ENCODE peak calls at places on chromosomes 13 and 19, in nine cellular contexts. F is prostate gland; P is neural progenitor cell; D is left lung; R is endodermal cell; Y is right lobe of liver; U is IMR-90; B is effector memory CD4-positive, alpha-beta T cell; I is PC-3. C is an unnamed sample.

GRCh38 chr13:110062077-110062776 is 244.7 kb downstream of the COL4A1 start:
- DNase-seq in U (peak; percentile 20), D (no peak), Y (peak; percentile 92), P (no peak), I (peak; percentile 26), R (no peak), B (no peak), F (no peak), C (peak; percentile 66)

GRCh38 chr19:8618751-8619150 is 8.2 kb upstream of the ADAMTS10 start:
- DNase-seq in P (no peak), Y (no peak), I (no peak), U (no peak), F (no peak), R (no peak), D (no peak), B (no peak), C (no peak)

GRCh38 chr13:42478531-42479156 is 95.3 kb upstream of the TNFSF11 start:
- DNase-seq in B (no peak), U (peak; percentile 7), I (peak; percentile 53), F (no peak), P (peak; percentile 27), R (peak; percentile 55), D (no peak), Y (no peak), C (no peak)

GRCh38 chr13:35923347-35923746 is 207.8 kb downstream of the DCLK1 start:
- DNase-seq in B (no peak), U (peak; percentile 68), D (no peak), F (no peak), I (peak; percentile 67), R (peak; percentile 75), P (no peak), Y (no peak), C (peak; percentile 58)

GRCh38 chr13:102183509-102184182 is 218.2 kb downstream of the FGF14 start:
- DNase-seq in P (no peak), B (no peak), U (no peak), F (no peak), Y (no peak), D (no peak), R (no peak), I (no peak), C (no peak)

GRCh38 chr19:30116984-30117555 is 175.0 kb downstream of the URI1 start:
- DNase-seq in Y (no peak), U (no peak), P (peak; percentile 27), F (no peak), I (no peak), R (no peak), B (no peak), D (no peak), C (no peak)

GRCh38 chr13:105037064-105037463 is 1498.4 kb downstream of the EFNB2 start:
- DNase-seq in Y (no peak), F (no peak), B (no peak), P (no peak), D (no peak), R (no peak), I (peak; percentile 23), U (no peak), C (no peak)

GRCh38 chr19:30388327-30388726 is 16.1 kb downstream of the ZNF536 start:
- DNase-seq in D (no peak), F (no peak), U (no peak), R (no peak), P (no peak), Y (no peak), I (no peak), B (no peak), C (no peak)

GRCh38 chr13:99320693-99321481 is 13.7 kb upstream of the GPR183 start:
- DNase-seq in U (peak; percentile 88), I (peak; percentile 88), Y (no peak), R (no peak), F (no peak), P (no peak), D (no peak), B (no peak), C (no peak)

GRCh38 chr13:80376554-80376953 is 35.6 kb upstream of the SPRY2 start:
- DNase-seq in D (no peak), I (no peak), P (no peak), F (no peak), B (no peak), Y (no peak), U (no peak), R (no peak), C (no peak)

GRCh38 chr19:41206456-41206855 is 12.6 kb upstream of the AXL start:
- DNase-seq in D (no peak), B (no peak), P (no peak), I (no peak), Y (no peak), U (no peak), R (no peak), F (no peak), C (no peak)

GRCh38 chr13:77177646-77178045 is 149.2 kb downstream of the MYCBP2 start:
- DNase-seq in B (no peak), P (no peak), U (no peak), D (no peak), Y (no peak), I (no peak), F (no peak), R (no peak), C (no peak)

GRCh38 chr19:50329146-50329925 is at the start of gene KCNC3:
- DNase-seq in F (peak; percentile 100), D (peak; percentile 97), R (peak; percentile 100), U (peak; percentile 83), I (peak; percentile 99), Y (peak; percentile 100), P (peak; percentile 100), B (peak; percentile 88), C (peak; percentile 99)

GRCh38 chr13:42986176-42986574 is 5.9 kb downstream of the EPSTI1 start:
- DNase-seq in F (no peak), R (no peak), P (no peak), D (no peak), I (no peak), B (no peak), Y (no peak), U (no peak), C (no peak)

GRCh38 chr13:28560612-28561011 is 65.7 kb upstream of the FLT1 start:
- DNase-seq in I (no peak), R (no peak), B (no peak), F (no peak), Y (no peak), U (no peak), P (no peak), D (no peak), C (no peak)

GRCh38 chr19:33350538-33351309 is 22.8 kb upstream of the CEBPG start:
- DNase-seq in F (peak; percentile 60), P (no peak), U (peak; percentile 56), R (no peak), B (no peak), D (no peak), Y (no peak), I (peak; percentile 31), C (peak; percentile 42)

GRCh38 chr13:37201081-37201480 is 95.6 kb upstream of the CSNK1A1L start:
- DNase-seq in F (no peak), P (no peak), U (no peak), D (no peak), Y (no peak), R (no peak), B (no peak), I (no peak), C (no peak)

GRCh38 chr13:93248627-93249047 is 22.0 kb downstream of the GPC6 start:
- DNase-seq in R (peak; percentile 83), U (peak; percentile 35), B (no peak), P (peak; percentile 73), D (peak; percentile 82), I (peak; percentile 78), F (peak; percentile 16), Y (peak; percentile 90), C (no peak)

GRCh38 chr13:19958119-19959111 is at the start of gene ZMYM2:
- DNase-seq in D (peak; percentile 99), F (peak; percentile 99), Y (peak; percentile 100), U (peak; percentile 95), B (peak; percentile 90), I (peak; percentile 98), P (peak; percentile 99), R (peak; percentile 99), C (peak; percentile 100)

GRCh38 chr13:40749327-40749726 is 21.7 kb downstream of the MRPS31 start:
- DNase-seq in P (no peak), I (peak; percentile 18), B (no peak), U (no peak), Y (no peak), F (no peak), R (no peak), D (no peak), C (no peak)
- H3K4me3 ChIP-seq in P (no peak overlapping the region), I (no peak overlapping the region), B (no peak overlapping the region), U (no peak overlapping the region), Y (no peak overlapping the region), F (no peak overlapping the region), R (no peak overlapping the region), D (no peak overlapping the region), C (no peak overlapping the region)

GRCh38 chr13:26320766-26321165 is 66.8 kb downstream of the CDK8 start:
- DNase-seq in Y (no peak), B (no peak), I (no peak), U (no peak), P (no peak), F (no peak), R (no peak), D (no peak), C (no peak)
- H3K9me3 ChIP-seq in Y (no peaks in the 10 kb centered on the region), B (no peaks in the 10 kb centered on the region), I (no peaks in the 10 kb centered on the region), U (no peaks in the 10 kb centered on the region), P (no peaks in the 10 kb centered on the region), F (no peaks in the 10 kb centered on the region), R (no peaks in the 10 kb centered on the region), D (no peaks in the 10 kb centered on the region), C (no peaks in the 10 kb centered on the region)

GRCh38 chr13:51763486-51763885 is 40.5 kb downstream of the DHRS12 start:
- DNase-seq in P (no peak), D (no peak), F (no peak), B (no peak), U (no peak), Y (no peak), I (no peak), R (no peak), C (no peak)

GRCh38 chr13:51768378-51768921 is 35.5 kb downstream of the DHRS12 start:
- DNase-seq in F (no peak), U (no peak), R (peak; percentile 89), D (no peak), Y (no peak), P (peak; percentile 66), I (no peak), B (no peak), C (peak; percentile 78)

GRCh38 chr13:51764184-51765141 is 39.5 kb downstream of the DHRS12 start:
- DNase-seq in U (peak; percentile 97), Y (no peak), F (no peak), I (peak; percentile 51), R (no peak), P (no peak), D (no peak), B (peak; percentile 45), C (peak; percentile 70)

GRCh38 chr13:51767100-51767499 is 36.9 kb downstream of the DHRS12 start:
- DNase-seq in D (no peak), R (peak; percentile 82), I (peak; percentile 8), P (peak; percentile 54), B (no peak), Y (no peak), U (no peak), F (no peak), C (no peak)

GRCh38 chr13:51765142-51765515 is 38.8 kb downstream of the DHRS12 start:
- DNase-seq in P (no peak), I (no peak), U (no peak), Y (no peak), B (no peak), D (no peak), F (no peak), R (no peak), C (no peak)
- H3K4me3 ChIP-seq in P (no peak overlapping the region), I (no peak overlapping the region), U (no peak overlapping the region), Y (no peak overlapping the region), B (peak overlapping the region; percentile 40), D (no peak overlapping the region), F (no peak overlapping the region), R (no peak overlapping the region), C (no peak overlapping the region)

GRCh38 chr19:36745870-36746269 is 26.7 kb downstream of the ZNF850 start:
- DNase-seq in R (no peak), U (no peak), Y (no peak), D (no peak), B (no peak), I (no peak), F (no peak), P (no peak), C (no peak)
- H3K9me3 ChIP-seq in R (peaks cover 99% of the 10 kb centered on the region), U (peaks cover 82% of the 10 kb centered on the region), Y (no peaks in the 10 kb centered on the region), D (peaks cover 100% of the 10 kb centered on the region), B (peaks cover 55% of the 10 kb centered on the region), I (peaks cover 28% of the 10 kb centered on the region), F (no peaks in the 10 kb centered on the region), P (peaks cover 69% of the 10 kb centered on the region), C (peaks cover 32% of the 10 kb centered on the region)